ENCODE peak calls at places on chromosomes 7 and 10, in eight cellular contexts. One of them, this sample, is unnamed.
A peak's percentile ranks its signal among the peaks of the same experiment; 100 is the strongest.

GRCh38 chr7:118152149-118152548 is 31.8 kb upstream of the LSM8 start:
- DNase-seq in activated T-cell treated with anti-CD3 and anti-CD28 coated beads, Interleukin-2, amount 50 U/mL, for 1 hour: no peak
- DNase-seq in prostate gland: no peak
- DNase-seq in nephron progenitor cell: no peak
- DNase-seq in EH: peak; percentile 16
- DNase-seq in H7: peak; percentile 16
- DNase-seq in mesendoderm: peak; percentile 27
- DNase-seq in stimulated activated CD4-positive, alpha-beta T cell treated with anti-CD3 and anti-CD28 coated beads, Interleukin-15, amount 100 ng/mL, for 1 hour: no peak
- DNase-seq in this sample: no peak

GRCh38 chr7:68185641-68186040 is 1189.0 kb downstream of the TYW1 start:
- DNase-seq in H7: no peak
- DNase-seq in nephron progenitor cell: no peak
- DNase-seq in EH: no peak
- DNase-seq in stimulated activated CD4-positive, alpha-beta T cell treated with anti-CD3 and anti-CD28 coated beads, Interleukin-15, amount 100 ng/mL, for 1 hour: no peak
- DNase-seq in activated T-cell treated with anti-CD3 and anti-CD28 coated beads, Interleukin-2, amount 50 U/mL, for 1 hour: no peak
- DNase-seq in prostate gland: no peak
- DNase-seq in mesendoderm: no peak
- DNase-seq in this sample: no peak

GRCh38 chr10:116687633-116688032 is 54.7 kb downstream of the HSPA12A start:
- DNase-seq in stimulated activated CD4-positive, alpha-beta T cell treated with anti-CD3 and anti-CD28 coated beads, Interleukin-15, amount 100 ng/mL, for 1 hour: no peak
- DNase-seq in prostate gland: no peak
- DNase-seq in nephron progenitor cell: no peak
- DNase-seq in mesendoderm: no peak
- DNase-seq in EH: no peak
- DNase-seq in activated T-cell treated with anti-CD3 and anti-CD28 coated beads, Interleukin-2, amount 50 U/mL, for 1 hour: no peak
- DNase-seq in H7: no peak
- DNase-seq in this sample: no peak

GRCh38 chr7:12923971-12924370 is 236.5 kb downstream of the ARL4A start:
- DNase-seq in prostate gland: no peak
- DNase-seq in mesendoderm: peak; percentile 24
- DNase-seq in EH: peak; percentile 25
- DNase-seq in nephron progenitor cell: no peak
- DNase-seq in H7: no peak
- DNase-seq in activated T-cell treated with anti-CD3 and anti-CD28 coated beads, Interleukin-2, amount 50 U/mL, for 1 hour: no peak
- DNase-seq in stimulated activated CD4-positive, alpha-beta T cell treated with anti-CD3 and anti-CD28 coated beads, Interleukin-15, amount 100 ng/mL, for 1 hour: no peak
- DNase-seq in this sample: no peak

GRCh38 chr10:132397671-132398565 is 918 bp downstream of the PWWP2B start:
- DNase-seq in EH: peak; percentile 62
- DNase-seq in nephron progenitor cell: no peak
- DNase-seq in stimulated activated CD4-positive, alpha-beta T cell treated with anti-CD3 and anti-CD28 coated beads, Interleukin-15, amount 100 ng/mL, for 1 hour: no peak
- DNase-seq in H7: peak; percentile 78
- DNase-seq in mesendoderm: no peak
- DNase-seq in prostate gland: no peak
- DNase-seq in activated T-cell treated with anti-CD3 and anti-CD28 coated beads, Interleukin-2, amount 50 U/mL, for 1 hour: peak; percentile 56
- DNase-seq in this sample: peak; percentile 29

GRCh38 chr7:113562242-113562641 is 356.6 kb downstream of the PPP1R3A start:
- DNase-seq in EH: no peak
- DNase-seq in mesendoderm: no peak
- DNase-seq in stimulated activated CD4-positive, alpha-beta T cell treated with anti-CD3 and anti-CD28 coated beads, Interleukin-15, amount 100 ng/mL, for 1 hour: no peak
- DNase-seq in nephron progenitor cell: no peak
- DNase-seq in prostate gland: no peak
- DNase-seq in activated T-cell treated with anti-CD3 and anti-CD28 coated beads, Interleukin-2, amount 50 U/mL, for 1 hour: no peak
- DNase-seq in H7: no peak
- DNase-seq in this sample: no peak

GRCh38 chr7:80386686-80387085 is 125.2 kb downstream of the GNAT3 start:
- DNase-seq in mesendoderm: peak; percentile 50
- DNase-seq in activated T-cell treated with anti-CD3 and anti-CD28 coated beads, Interleukin-2, amount 50 U/mL, for 1 hour: no peak
- DNase-seq in stimulated activated CD4-positive, alpha-beta T cell treated with anti-CD3 and anti-CD28 coated beads, Interleukin-15, amount 100 ng/mL, for 1 hour: no peak
- DNase-seq in prostate gland: no peak
- DNase-seq in H7: no peak
- DNase-seq in EH: peak; percentile 60
- DNase-seq in nephron progenitor cell: no peak
- DNase-seq in this sample: no peak

GRCh38 chr10:94725871-94726270 is 36.6 kb upstream of the CYP2C19 start:
- DNase-seq in mesendoderm: no peak
- DNase-seq in prostate gland: no peak
- DNase-seq in H7: no peak
- DNase-seq in stimulated activated CD4-positive, alpha-beta T cell treated with anti-CD3 and anti-CD28 coated beads, Interleukin-15, amount 100 ng/mL, for 1 hour: no peak
- DNase-seq in activated T-cell treated with anti-CD3 and anti-CD28 coated beads, Interleukin-2, amount 50 U/mL, for 1 hour: no peak
- DNase-seq in nephron progenitor cell: no peak
- DNase-seq in EH: peak; percentile 1
- DNase-seq in this sample: no peak

GRCh38 chr10:127426746-127427145 is 122.4 kb upstream of the NPS start:
- DNase-seq in mesendoderm: no peak
- DNase-seq in EH: peak; percentile 34
- DNase-seq in stimulated activated CD4-positive, alpha-beta T cell treated with anti-CD3 and anti-CD28 coated beads, Interleukin-15, amount 100 ng/mL, for 1 hour: no peak
- DNase-seq in H7: no peak
- DNase-seq in prostate gland: no peak
- DNase-seq in nephron progenitor cell: no peak
- DNase-seq in activated T-cell treated with anti-CD3 and anti-CD28 coated beads, Interleukin-2, amount 50 U/mL, for 1 hour: no peak
- DNase-seq in this sample: no peak

GRCh38 chr10:79449181-79450146 is 4.0 kb upstream of the ZCCHC24 start:
- DNase-seq in prostate gland: peak; percentile 57
- DNase-seq in H7: no peak
- DNase-seq in nephron progenitor cell: peak; percentile 46
- DNase-seq in EH: no peak
- DNase-seq in activated T-cell treated with anti-CD3 and anti-CD28 coated beads, Interleukin-2, amount 50 U/mL, for 1 hour: no peak
- DNase-seq in mesendoderm: peak; percentile 42
- DNase-seq in stimulated activated CD4-positive, alpha-beta T cell treated with anti-CD3 and anti-CD28 coated beads, Interleukin-15, amount 100 ng/mL, for 1 hour: no peak
- DNase-seq in this sample: no peak

GRCh38 chr7:115043605-115044004 is 121.7 kb downstream of the MDFIC start:
- DNase-seq in mesendoderm: no peak
- DNase-seq in activated T-cell treated with anti-CD3 and anti-CD28 coated beads, Interleukin-2, amount 50 U/mL, for 1 hour: no peak
- DNase-seq in H7: no peak
- DNase-seq in EH: no peak
- DNase-seq in prostate gland: no peak
- DNase-seq in stimulated activated CD4-positive, alpha-beta T cell treated with anti-CD3 and anti-CD28 coated beads, Interleukin-15, amount 100 ng/mL, for 1 hour: no peak
- DNase-seq in nephron progenitor cell: no peak
- DNase-seq in this sample: no peak

GRCh38 chr10:101283762-101284161 is 54.5 kb upstream of the LBX1 start:
- DNase-seq in prostate gland: no peak
- DNase-seq in EH: no peak
- DNase-seq in nephron progenitor cell: no peak
- DNase-seq in H7: no peak
- DNase-seq in activated T-cell treated with anti-CD3 and anti-CD28 coated beads, Interleukin-2, amount 50 U/mL, for 1 hour: no peak
- DNase-seq in mesendoderm: no peak
- DNase-seq in stimulated activated CD4-positive, alpha-beta T cell treated with anti-CD3 and anti-CD28 coated beads, Interleukin-15, amount 100 ng/mL, for 1 hour: no peak
- DNase-seq in this sample: no peak

GRCh38 chr10:50946991-50947781 is 61.8 kb upstream of the A1CF start:
- DNase-seq in stimulated activated CD4-positive, alpha-beta T cell treated with anti-CD3 and anti-CD28 coated beads, Interleukin-15, amount 100 ng/mL, for 1 hour: no peak
- DNase-seq in H7: no peak
- DNase-seq in activated T-cell treated with anti-CD3 and anti-CD28 coated beads, Interleukin-2, amount 50 U/mL, for 1 hour: no peak
- DNase-seq in nephron progenitor cell: no peak
- DNase-seq in mesendoderm: no peak
- DNase-seq in prostate gland: no peak
- DNase-seq in EH: no peak
- DNase-seq in this sample: no peak

GRCh38 chr7:157158400-157158799 is 19.7 kb downstream of the UBE3C start:
- DNase-seq in H7: no peak
- DNase-seq in EH: peak; percentile 4
- DNase-seq in nephron progenitor cell: no peak
- DNase-seq in prostate gland: no peak
- DNase-seq in stimulated activated CD4-positive, alpha-beta T cell treated with anti-CD3 and anti-CD28 coated beads, Interleukin-15, amount 100 ng/mL, for 1 hour: no peak
- DNase-seq in activated T-cell treated with anti-CD3 and anti-CD28 coated beads, Interleukin-2, amount 50 U/mL, for 1 hour: no peak
- DNase-seq in mesendoderm: no peak
- DNase-seq in this sample: no peak

GRCh38 chr7:16918288-16918895 is 36.6 kb upstream of the AGR3 start:
- DNase-seq in prostate gland: peak; percentile 28
- DNase-seq in EH: peak; percentile 54
- DNase-seq in activated T-cell treated with anti-CD3 and anti-CD28 coated beads, Interleukin-2, amount 50 U/mL, for 1 hour: no peak
- DNase-seq in stimulated activated CD4-positive, alpha-beta T cell treated with anti-CD3 and anti-CD28 coated beads, Interleukin-15, amount 100 ng/mL, for 1 hour: no peak
- DNase-seq in mesendoderm: peak; percentile 52
- DNase-seq in nephron progenitor cell: peak; percentile 8
- DNase-seq in H7: no peak
- DNase-seq in this sample: no peak

GRCh38 chr10:17003151-17003550 is 126.5 kb downstream of the CUBN start:
- DNase-seq in mesendoderm: peak; percentile 93
- DNase-seq in stimulated activated CD4-positive, alpha-beta T cell treated with anti-CD3 and anti-CD28 coated beads, Interleukin-15, amount 100 ng/mL, for 1 hour: peak; percentile 40
- DNase-seq in activated T-cell treated with anti-CD3 and anti-CD28 coated beads, Interleukin-2, amount 50 U/mL, for 1 hour: peak; percentile 58
- DNase-seq in prostate gland: no peak
- DNase-seq in nephron progenitor cell: no peak
- DNase-seq in EH: peak; percentile 93
- DNase-seq in H7: no peak
- DNase-seq in this sample: peak; percentile 53

GRCh38 chr10:117132751-117133231 is 5.3 kb downstream of the VAX1 start:
- DNase-seq in mesendoderm: peak; percentile 60
- DNase-seq in H7: peak; percentile 75
- DNase-seq in activated T-cell treated with anti-CD3 and anti-CD28 coated beads, Interleukin-2, amount 50 U/mL, for 1 hour: no peak
- DNase-seq in prostate gland: no peak
- DNase-seq in stimulated activated CD4-positive, alpha-beta T cell treated with anti-CD3 and anti-CD28 coated beads, Interleukin-15, amount 100 ng/mL, for 1 hour: no peak
- DNase-seq in nephron progenitor cell: peak; percentile 31
- DNase-seq in EH: no peak
- DNase-seq in this sample: no peak

GRCh38 chr7:116356333-116356965 is 143.1 kb upstream of the CAV2 start:
- DNase-seq in activated T-cell treated with anti-CD3 and anti-CD28 coated beads, Interleukin-2, amount 50 U/mL, for 1 hour: no peak
- DNase-seq in mesendoderm: no peak
- DNase-seq in stimulated activated CD4-positive, alpha-beta T cell treated with anti-CD3 and anti-CD28 coated beads, Interleukin-15, amount 100 ng/mL, for 1 hour: no peak
- DNase-seq in nephron progenitor cell: no peak
- DNase-seq in prostate gland: no peak
- DNase-seq in H7: no peak
- DNase-seq in EH: no peak
- DNase-seq in this sample: no peak

GRCh38 chr7:113936982-113937381 is 18.2 kb upstream of the PPP1R3A start:
- DNase-seq in nephron progenitor cell: no peak
- DNase-seq in activated T-cell treated with anti-CD3 and anti-CD28 coated beads, Interleukin-2, amount 50 U/mL, for 1 hour: no peak
- DNase-seq in prostate gland: no peak
- DNase-seq in EH: no peak
- DNase-seq in stimulated activated CD4-positive, alpha-beta T cell treated with anti-CD3 and anti-CD28 coated beads, Interleukin-15, amount 100 ng/mL, for 1 hour: no peak
- DNase-seq in H7: no peak
- DNase-seq in mesendoderm: no peak
- DNase-seq in this sample: no peak

GRCh38 chr7:40133561-40134427 is 628 bp downstream of the MPLKIP start:
- DNase-seq in stimulated activated CD4-positive, alpha-beta T cell treated with anti-CD3 and anti-CD28 coated beads, Interleukin-15, amount 100 ng/mL, for 1 hour: no peak
- DNase-seq in EH: peak; percentile 50
- DNase-seq in prostate gland: no peak
- DNase-seq in nephron progenitor cell: peak; percentile 68
- DNase-seq in activated T-cell treated with anti-CD3 and anti-CD28 coated beads, Interleukin-2, amount 50 U/mL, for 1 hour: no peak
- DNase-seq in mesendoderm: no peak
- DNase-seq in H7: no peak
- DNase-seq in this sample: no peak

GRCh38 chr7:87192784-87193487 is 26.6 kb downstream of the TMEM243 start:
- DNase-seq in H7: no peak
- DNase-seq in EH: no peak
- DNase-seq in prostate gland: no peak
- DNase-seq in mesendoderm: no peak
- DNase-seq in activated T-cell treated with anti-CD3 and anti-CD28 coated beads, Interleukin-2, amount 50 U/mL, for 1 hour: no peak
- DNase-seq in stimulated activated CD4-positive, alpha-beta T cell treated with anti-CD3 and anti-CD28 coated beads, Interleukin-15, amount 100 ng/mL, for 1 hour: no peak
- DNase-seq in nephron progenitor cell: no peak
- DNase-seq in this sample: no peak

GRCh38 chr10:110525349-110526260 is 27.9 kb downstream of the DUSP5 start:
- DNase-seq in nephron progenitor cell: no peak
- DNase-seq in activated T-cell treated with anti-CD3 and anti-CD28 coated beads, Interleukin-2, amount 50 U/mL, for 1 hour: no peak
- DNase-seq in mesendoderm: no peak
- DNase-seq in EH: peak; percentile 84
- DNase-seq in stimulated activated CD4-positive, alpha-beta T cell treated with anti-CD3 and anti-CD28 coated beads, Interleukin-15, amount 100 ng/mL, for 1 hour: no peak
- DNase-seq in H7: no peak
- DNase-seq in prostate gland: no peak
- DNase-seq in this sample: no peak